ENCODE peak calls at places on chromosomes 13 and 19, in four cellular contexts. One of them, this sample, is unnamed.

GRCh38 chr19:7676854-7677253 is at the start of gene MCEMP1:
- DNase-seq in heart left ventricle: no peak
- DNase-seq in osteoblast: peak; percentile 31
- DNase-seq in OCI-LY7: no peak
- DNase-seq in this sample: no peak

GRCh38 chr19:15015946-15016542 is 33.2 kb upstream of the CASP14 start:
- DNase-seq in OCI-LY7: peak; percentile 20
- DNase-seq in osteoblast: peak; percentile 72
- DNase-seq in heart left ventricle: no peak
- DNase-seq in this sample: no peak

GRCh38 chr13:76992548-76993001 is 694 bp downstream of the CLN5 start:
- DNase-seq in heart left ventricle: peak; percentile 23
- DNase-seq in OCI-LY7: peak; percentile 48
- DNase-seq in osteoblast: no peak
- DNase-seq in this sample: no peak

GRCh38 chr19:40257096-40257517 is 28.0 kb downstream of the AKT2 start:
- DNase-seq in OCI-LY7: no peak
- DNase-seq in osteoblast: no peak
- DNase-seq in heart left ventricle: peak; percentile 61
- DNase-seq in this sample: peak; percentile 58

GRCh38 chr13:102707465-102707864 is 12.6 kb upstream of the METTL21C start:
- DNase-seq in heart left ventricle: no peak
- DNase-seq in OCI-LY7: no peak
- DNase-seq in osteoblast: peak; percentile 85
- DNase-seq in this sample: no peak

GRCh38 chr13:97430296-97430695 is 3.7 kb upstream of the RAP2A start:
- DNase-seq in heart left ventricle: no peak
- DNase-seq in osteoblast: no peak
- DNase-seq in OCI-LY7: no peak
- DNase-seq in this sample: no peak

GRCh38 chr13:67100723-67101122 is 129.4 kb downstream of the PCDH9 start:
- DNase-seq in OCI-LY7: no peak
- DNase-seq in osteoblast: no peak
- DNase-seq in heart left ventricle: no peak
- DNase-seq in this sample: no peak

GRCh38 chr13:30158774-30159445 is 148.4 kb downstream of the KATNAL1 start:
- DNase-seq in OCI-LY7: no peak
- DNase-seq in heart left ventricle: no peak
- DNase-seq in osteoblast: peak; percentile 97
- DNase-seq in this sample: no peak

GRCh38 chr13:97225533-97225932 is 3.4 kb downstream of the MBNL2 start:
- DNase-seq in heart left ventricle: no peak
- DNase-seq in osteoblast: no peak
- DNase-seq in OCI-LY7: peak; percentile 37
- DNase-seq in this sample: no peak

GRCh38 chr13:39602614-39603366 is at the start of gene LHFPL6:
- DNase-seq in osteoblast: peak; percentile 96
- DNase-seq in heart left ventricle: peak; percentile 91
- DNase-seq in OCI-LY7: peak; percentile 69
- DNase-seq in this sample: peak; percentile 92

GRCh38 chr13:20002766-20003165 is 44.2 kb downstream of the ZMYM2 start:
- DNase-seq in osteoblast: no peak
- DNase-seq in heart left ventricle: no peak
- DNase-seq in OCI-LY7: no peak
- DNase-seq in this sample: no peak

GRCh38 chr13:99285432-99286182 is 21.6 kb downstream of the GPR183 start:
- DNase-seq in heart left ventricle: no peak
- DNase-seq in osteoblast: peak; percentile 48
- DNase-seq in OCI-LY7: no peak
- DNase-seq in this sample: no peak

GRCh38 chr13:99278843-99279242 is 20.7 kb upstream of the GPR18 start:
- DNase-seq in OCI-LY7: no peak
- DNase-seq in osteoblast: no peak
- DNase-seq in heart left ventricle: no peak
- DNase-seq in this sample: no peak

GRCh38 chr13:99280166-99280565 is 22.0 kb upstream of the GPR18 start:
- DNase-seq in osteoblast: peak; percentile 21
- DNase-seq in OCI-LY7: no peak
- DNase-seq in heart left ventricle: no peak
- DNase-seq in this sample: no peak

GRCh38 chr13:99281811-99282263 is 23.7 kb upstream of the GPR18 start:
- DNase-seq in heart left ventricle: peak; percentile 57
- DNase-seq in OCI-LY7: no peak
- DNase-seq in osteoblast: peak; percentile 26
- DNase-seq in this sample: peak; percentile 62

GRCh38 chr13:99282264-99283231 is 24.4 kb upstream of the GPR18 start:
- DNase-seq in osteoblast: peak; percentile 25
- DNase-seq in heart left ventricle: no peak
- DNase-seq in OCI-LY7: peak; percentile 44
- DNase-seq in this sample: no peak
- H3K4me3 ChIP-seq in osteoblast: no peak overlapping the region
- H3K4me3 ChIP-seq in heart left ventricle: no peak overlapping the region
- H3K4me3 ChIP-seq in OCI-LY7: no peak overlapping the region
- H3K4me3 ChIP-seq in this sample: no peak overlapping the region

DNA sequence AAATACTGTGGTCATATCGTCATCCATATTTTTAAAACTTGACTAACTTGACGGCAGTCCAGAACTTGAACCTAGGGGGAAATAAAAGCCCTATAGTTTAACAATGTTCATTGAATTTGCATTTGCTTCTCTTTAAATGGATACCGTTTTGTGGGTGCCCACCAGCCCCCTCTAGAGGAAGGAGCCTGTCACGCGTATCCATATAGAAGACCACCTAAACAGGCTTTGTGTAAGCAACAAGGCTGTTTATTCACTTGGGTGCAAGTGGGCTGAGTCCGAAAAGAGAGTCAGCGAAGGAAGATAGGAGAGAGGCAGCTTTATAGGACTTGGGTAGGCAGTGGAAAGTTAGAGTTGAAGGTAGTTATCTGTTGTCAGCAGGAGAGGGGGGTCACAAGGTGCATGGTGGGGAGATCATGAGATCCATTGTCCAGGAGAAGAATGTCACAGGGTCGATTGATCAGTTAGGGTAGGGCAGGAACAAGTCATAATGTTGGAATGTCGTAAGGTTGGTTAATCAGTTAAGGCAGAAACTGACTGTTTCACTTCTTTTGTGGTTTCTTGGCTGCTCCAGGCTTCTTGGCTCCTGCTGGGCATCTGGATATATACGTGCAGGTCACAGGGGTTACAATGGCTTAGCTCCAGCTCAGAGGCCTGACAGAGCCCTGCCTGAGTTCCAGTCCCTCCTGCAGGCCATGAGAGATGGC is 42.5 kb upstream of the ANKRD10 start:
- DNase-seq in heart left ventricle: no peak
- DNase-seq in OCI-LY7: no peak
- DNase-seq in osteoblast: no peak
- DNase-seq in this sample: no peak
- H3K27ac ChIP-seq in heart left ventricle: no peak overlapping the region
- H3K27ac ChIP-seq in OCI-LY7: no peak overlapping the region
- H3K27ac ChIP-seq in osteoblast: no peak overlapping the region
- H3K27ac ChIP-seq in this sample: no peak overlapping the region

GRCh38 chr13:49303533-49304252 is 56.0 kb downstream of the CDADC1 start:
- DNase-seq in osteoblast: peak; percentile 57
- DNase-seq in heart left ventricle: no peak
- DNase-seq in OCI-LY7: no peak
- DNase-seq in this sample: no peak
- H3K4me1 ChIP-seq in osteoblast: peaks cover 15% of the 10 kb centered on the region
- H3K4me1 ChIP-seq in heart left ventricle: peaks cover 22% of the 10 kb centered on the region
- H3K4me1 ChIP-seq in OCI-LY7: peaks cover 51% of the 10 kb centered on the region
- H3K4me1 ChIP-seq in this sample: peaks cover 45% of the 10 kb centered on the region

GRCh38 chr19:38733241-38733492 is 11.1 kb downstream of the CAPN12 start:
- DNase-seq in heart left ventricle: no peak
- DNase-seq in OCI-LY7: no peak
- DNase-seq in osteoblast: peak; percentile 69
- DNase-seq in this sample: no peak
- H3K4me3 ChIP-seq in heart left ventricle: no peak overlapping the region
- H3K4me3 ChIP-seq in OCI-LY7: no peak overlapping the region
- H3K4me3 ChIP-seq in osteoblast: no peak overlapping the region
- H3K4me3 ChIP-seq in this sample: no peak overlapping the region

DNA sequence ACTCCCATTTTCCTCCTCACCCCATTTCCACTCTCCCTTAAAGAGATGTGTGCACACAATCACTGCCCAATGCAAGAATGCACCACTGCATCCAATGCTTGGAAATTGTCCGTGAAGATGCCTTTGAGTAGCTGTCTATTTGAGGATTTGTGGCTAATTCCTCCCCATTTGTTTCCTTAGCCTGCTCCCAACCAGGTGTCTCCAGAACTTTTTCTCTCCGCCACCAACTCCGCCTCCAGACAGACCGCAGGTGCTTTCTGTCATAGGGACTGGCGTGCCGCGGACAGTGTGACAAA is 485 bp upstream of the TM9SF2 start:
- DNase-seq in osteoblast: peak; percentile 17
- DNase-seq in heart left ventricle: no peak
- DNase-seq in OCI-LY7: no peak
- DNase-seq in this sample: no peak
- H3K27ac ChIP-seq in osteoblast: peak overlapping the region; percentile 50
- H3K27ac ChIP-seq in heart left ventricle: peak overlapping the region; percentile 76
- H3K27ac ChIP-seq in OCI-LY7: peak overlapping the region; percentile 73
- H3K27ac ChIP-seq in this sample: peak overlapping the region; percentile 93

GRCh38 chr19:49862411-49863253 is 4.7 kb downstream of the PNKP start:
- DNase-seq in osteoblast: peak; percentile 92
- DNase-seq in OCI-LY7: peak; percentile 43
- DNase-seq in heart left ventricle: no peak
- DNase-seq in this sample: no peak
- H3K4me1 ChIP-seq in osteoblast: peaks cover 29% of the 10 kb centered on the region
- H3K4me1 ChIP-seq in OCI-LY7: peaks cover 23% of the 10 kb centered on the region
- H3K4me1 ChIP-seq in heart left ventricle: peaks cover 25% of the 10 kb centered on the region
- H3K4me1 ChIP-seq in this sample: peaks cover 53% of the 10 kb centered on the region

DNA sequence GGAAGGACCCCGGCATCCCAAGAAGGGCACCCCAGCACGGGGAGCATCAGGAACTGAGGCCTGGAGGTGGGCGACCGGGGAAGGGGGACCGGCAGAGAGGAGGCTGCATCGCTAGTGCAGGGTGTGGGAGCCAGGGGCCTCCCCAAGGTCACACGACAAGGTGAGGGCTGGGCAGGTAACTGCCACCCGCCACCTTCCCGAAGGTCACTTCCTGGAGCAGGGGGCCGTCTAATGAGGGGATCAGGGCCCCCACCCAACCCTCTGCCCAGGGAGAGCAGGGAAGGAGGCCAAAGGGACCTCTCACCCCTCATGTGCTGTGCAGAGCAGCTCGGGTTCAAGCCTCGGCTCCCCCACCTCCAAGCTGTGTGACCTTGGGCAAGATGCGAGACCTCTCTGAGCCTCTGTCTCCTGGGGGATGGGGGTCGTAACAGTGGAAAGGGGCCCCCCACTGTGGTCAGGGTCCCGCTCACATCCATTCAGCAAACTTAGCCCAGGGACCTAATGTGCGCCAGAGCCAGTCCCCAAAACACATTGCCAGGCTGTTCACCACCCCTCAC is 6.0 kb downstream of the ZBTB7A start:
- DNase-seq in OCI-LY7: no peak
- DNase-seq in osteoblast: peak; percentile 87
- DNase-seq in heart left ventricle: no peak
- DNase-seq in this sample: no peak
- H3K4me3 ChIP-seq in OCI-LY7: peak overlapping the region; percentile 98
- H3K4me3 ChIP-seq in osteoblast: peak overlapping the region; percentile 51
- H3K4me3 ChIP-seq in heart left ventricle: peak overlapping the region; percentile 43
- H3K4me3 ChIP-seq in this sample: peak overlapping the region; percentile 96

This sample was measured in left ventricle myocardium inferior.